ENCODE peak calls at places on chromosomes 11 and 22, in six cellular contexts. One of them, this sample, is unnamed.

GRCh38 chr11:116823031-116823843 is at the start of gene APOA4:
- DNase-seq in lower leg skin: no peak
- DNase-seq in activated T-helper 1 cell treated with anti-CD3 and anti-CD28 coated beads, Interleukin-12 subunit alpha, Interleukin-12 subunit beta, Interleukin-2, Interleukin-4 antibody, amounts not matched to agents 30 ng/mL and 10 ng/mL and 1 ng/mL, durations not matched to agents 14 hours and 24 hours and 36 hours: no peak
- DNase-seq in ACHN: no peak
- DNase-seq in amniotic epithelial cell: no peak
- DNase-seq in stimulated activated CD8-positive, alpha-beta memory T cell treated with anti-CD3 and anti-CD28 coated beads, Interleukin-4, amount 100 ng/mL, for 1 hour: no peak
- DNase-seq in this sample: no peak

GRCh38 chr11:121067026-121067425 is 34.0 kb upstream of the TECTA start:
- DNase-seq in lower leg skin: no peak
- DNase-seq in stimulated activated CD8-positive, alpha-beta memory T cell treated with anti-CD3 and anti-CD28 coated beads, Interleukin-4, amount 100 ng/mL, for 1 hour: no peak
- DNase-seq in amniotic epithelial cell: no peak
- DNase-seq in ACHN: no peak
- DNase-seq in activated T-helper 1 cell treated with anti-CD3 and anti-CD28 coated beads, Interleukin-12 subunit alpha, Interleukin-12 subunit beta, Interleukin-2, Interleukin-4 antibody, amounts not matched to agents 30 ng/mL and 10 ng/mL and 1 ng/mL, durations not matched to agents 14 hours and 24 hours and 36 hours: no peak
- DNase-seq in this sample: no peak

GRCh38 chr22:44247346-44247745 is 65.4 kb downstream of the SHISAL1 start:
- DNase-seq in stimulated activated CD8-positive, alpha-beta memory T cell treated with anti-CD3 and anti-CD28 coated beads, Interleukin-4, amount 100 ng/mL, for 1 hour: no peak
- DNase-seq in lower leg skin: no peak
- DNase-seq in amniotic epithelial cell: no peak
- DNase-seq in activated T-helper 1 cell treated with anti-CD3 and anti-CD28 coated beads, Interleukin-12 subunit alpha, Interleukin-12 subunit beta, Interleukin-2, Interleukin-4 antibody, amounts not matched to agents 30 ng/mL and 10 ng/mL and 1 ng/mL, durations not matched to agents 14 hours and 24 hours and 36 hours: no peak
- DNase-seq in ACHN: no peak
- DNase-seq in this sample: no peak

GRCh38 chr11:133176748-133177147 is 355.6 kb downstream of the OPCML start:
- DNase-seq in lower leg skin: no peak
- DNase-seq in stimulated activated CD8-positive, alpha-beta memory T cell treated with anti-CD3 and anti-CD28 coated beads, Interleukin-4, amount 100 ng/mL, for 1 hour: no peak
- DNase-seq in ACHN: no peak
- DNase-seq in amniotic epithelial cell: no peak
- DNase-seq in activated T-helper 1 cell treated with anti-CD3 and anti-CD28 coated beads, Interleukin-12 subunit alpha, Interleukin-12 subunit beta, Interleukin-2, Interleukin-4 antibody, amounts not matched to agents 30 ng/mL and 10 ng/mL and 1 ng/mL, durations not matched to agents 14 hours and 24 hours and 36 hours: no peak
- DNase-seq in this sample: no peak

GRCh38 chr11:33674035-33674814 is 26.4 kb downstream of the C11orf91 start:
- DNase-seq in activated T-helper 1 cell treated with anti-CD3 and anti-CD28 coated beads, Interleukin-12 subunit alpha, Interleukin-12 subunit beta, Interleukin-2, Interleukin-4 antibody, amounts not matched to agents 30 ng/mL and 10 ng/mL and 1 ng/mL, durations not matched to agents 14 hours and 24 hours and 36 hours: no peak
- DNase-seq in lower leg skin: no peak
- DNase-seq in stimulated activated CD8-positive, alpha-beta memory T cell treated with anti-CD3 and anti-CD28 coated beads, Interleukin-4, amount 100 ng/mL, for 1 hour: no peak
- DNase-seq in ACHN: no peak
- DNase-seq in amniotic epithelial cell: peak
- DNase-seq in this sample: no peak

GRCh38 chr22:25365491-25366261 is 146.2 kb downstream of the CRYBB2 start:
- DNase-seq in ACHN: no peak
- DNase-seq in activated T-helper 1 cell treated with anti-CD3 and anti-CD28 coated beads, Interleukin-12 subunit alpha, Interleukin-12 subunit beta, Interleukin-2, Interleukin-4 antibody, amounts not matched to agents 30 ng/mL and 10 ng/mL and 1 ng/mL, durations not matched to agents 14 hours and 24 hours and 36 hours: no peak
- DNase-seq in stimulated activated CD8-positive, alpha-beta memory T cell treated with anti-CD3 and anti-CD28 coated beads, Interleukin-4, amount 100 ng/mL, for 1 hour: no peak
- DNase-seq in lower leg skin: no peak
- DNase-seq in amniotic epithelial cell: no peak
- DNase-seq in this sample: no peak

GRCh38 chr11:58027341-58027740 is 3.4 kb upstream of the OR6Q1 start:
- DNase-seq in activated T-helper 1 cell treated with anti-CD3 and anti-CD28 coated beads, Interleukin-12 subunit alpha, Interleukin-12 subunit beta, Interleukin-2, Interleukin-4 antibody, amounts not matched to agents 30 ng/mL and 10 ng/mL and 1 ng/mL, durations not matched to agents 14 hours and 24 hours and 36 hours: no peak
- DNase-seq in ACHN: no peak
- DNase-seq in lower leg skin: no peak
- DNase-seq in amniotic epithelial cell: peak
- DNase-seq in stimulated activated CD8-positive, alpha-beta memory T cell treated with anti-CD3 and anti-CD28 coated beads, Interleukin-4, amount 100 ng/mL, for 1 hour: no peak
- DNase-seq in this sample: no peak

GRCh38 chr11:10305262-10305963 is 540 bp downstream of the ADM start:
- DNase-seq in stimulated activated CD8-positive, alpha-beta memory T cell treated with anti-CD3 and anti-CD28 coated beads, Interleukin-4, amount 100 ng/mL, for 1 hour: no peak
- DNase-seq in lower leg skin: no peak
- DNase-seq in activated T-helper 1 cell treated with anti-CD3 and anti-CD28 coated beads, Interleukin-12 subunit alpha, Interleukin-12 subunit beta, Interleukin-2, Interleukin-4 antibody, amounts not matched to agents 30 ng/mL and 10 ng/mL and 1 ng/mL, durations not matched to agents 14 hours and 24 hours and 36 hours: no peak
- DNase-seq in ACHN: peak
- DNase-seq in amniotic epithelial cell: no peak
- DNase-seq in this sample: peak

GRCh38 chr11:124440608-124441007 is 4.9 kb downstream of the OR8B8 start:
- DNase-seq in ACHN: no peak
- DNase-seq in lower leg skin: no peak
- DNase-seq in activated T-helper 1 cell treated with anti-CD3 and anti-CD28 coated beads, Interleukin-12 subunit alpha, Interleukin-12 subunit beta, Interleukin-2, Interleukin-4 antibody, amounts not matched to agents 30 ng/mL and 10 ng/mL and 1 ng/mL, durations not matched to agents 14 hours and 24 hours and 36 hours: no peak
- DNase-seq in amniotic epithelial cell: no peak
- DNase-seq in stimulated activated CD8-positive, alpha-beta memory T cell treated with anti-CD3 and anti-CD28 coated beads, Interleukin-4, amount 100 ng/mL, for 1 hour: no peak
- DNase-seq in this sample: no peak

GRCh38 chr11:27806122-27806521 is 105.9 kb upstream of the BDNF start:
- DNase-seq in activated T-helper 1 cell treated with anti-CD3 and anti-CD28 coated beads, Interleukin-12 subunit alpha, Interleukin-12 subunit beta, Interleukin-2, Interleukin-4 antibody, amounts not matched to agents 30 ng/mL and 10 ng/mL and 1 ng/mL, durations not matched to agents 14 hours and 24 hours and 36 hours: no peak
- DNase-seq in ACHN: no peak
- DNase-seq in lower leg skin: no peak
- DNase-seq in stimulated activated CD8-positive, alpha-beta memory T cell treated with anti-CD3 and anti-CD28 coated beads, Interleukin-4, amount 100 ng/mL, for 1 hour: no peak
- DNase-seq in amniotic epithelial cell: no peak
- DNase-seq in this sample: no peak

GRCh38 chr22:35458547-35459422 is 58.8 kb downstream of the MCM5 start:
- DNase-seq in amniotic epithelial cell: no peak
- DNase-seq in stimulated activated CD8-positive, alpha-beta memory T cell treated with anti-CD3 and anti-CD28 coated beads, Interleukin-4, amount 100 ng/mL, for 1 hour: no peak
- DNase-seq in activated T-helper 1 cell treated with anti-CD3 and anti-CD28 coated beads, Interleukin-12 subunit alpha, Interleukin-12 subunit beta, Interleukin-2, Interleukin-4 antibody, amounts not matched to agents 30 ng/mL and 10 ng/mL and 1 ng/mL, durations not matched to agents 14 hours and 24 hours and 36 hours: no peak
- DNase-seq in ACHN: no peak
- DNase-seq in lower leg skin: no peak
- DNase-seq in this sample: no peak

GRCh38 chr11:114207096-114207495 is 89.1 kb upstream of the NNMT start:
- DNase-seq in amniotic epithelial cell: no peak
- DNase-seq in lower leg skin: no peak
- DNase-seq in stimulated activated CD8-positive, alpha-beta memory T cell treated with anti-CD3 and anti-CD28 coated beads, Interleukin-4, amount 100 ng/mL, for 1 hour: no peak
- DNase-seq in ACHN: no peak
- DNase-seq in activated T-helper 1 cell treated with anti-CD3 and anti-CD28 coated beads, Interleukin-12 subunit alpha, Interleukin-12 subunit beta, Interleukin-2, Interleukin-4 antibody, amounts not matched to agents 30 ng/mL and 10 ng/mL and 1 ng/mL, durations not matched to agents 14 hours and 24 hours and 36 hours: no peak
- DNase-seq in this sample: no peak

GRCh38 chr11:34721646-34722045 is 100.8 kb downstream of the EHF start:
- DNase-seq in lower leg skin: no peak
- DNase-seq in activated T-helper 1 cell treated with anti-CD3 and anti-CD28 coated beads, Interleukin-12 subunit alpha, Interleukin-12 subunit beta, Interleukin-2, Interleukin-4 antibody, amounts not matched to agents 30 ng/mL and 10 ng/mL and 1 ng/mL, durations not matched to agents 14 hours and 24 hours and 36 hours: no peak
- DNase-seq in stimulated activated CD8-positive, alpha-beta memory T cell treated with anti-CD3 and anti-CD28 coated beads, Interleukin-4, amount 100 ng/mL, for 1 hour: no peak
- DNase-seq in ACHN: no peak
- DNase-seq in amniotic epithelial cell: peak
- DNase-seq in this sample: no peak

GRCh38 chr11:118138839-118139420 is 13.7 kb downstream of the SCN4B start:
- DNase-seq in stimulated activated CD8-positive, alpha-beta memory T cell treated with anti-CD3 and anti-CD28 coated beads, Interleukin-4, amount 100 ng/mL, for 1 hour: no peak
- DNase-seq in lower leg skin: no peak
- DNase-seq in ACHN: no peak
- DNase-seq in activated T-helper 1 cell treated with anti-CD3 and anti-CD28 coated beads, Interleukin-12 subunit alpha, Interleukin-12 subunit beta, Interleukin-2, Interleukin-4 antibody, amounts not matched to agents 30 ng/mL and 10 ng/mL and 1 ng/mL, durations not matched to agents 14 hours and 24 hours and 36 hours: no peak
- DNase-seq in amniotic epithelial cell: no peak
- DNase-seq in this sample: no peak